ENCODE peak calls at places on chromosomes 13 and 19, in ten cellular contexts. L is IMR-90, U is adrenal gland, F is HCT116, Z is stomach, J is body of pancreas, P is tibial nerve, O is ovary, K is transverse colon, Q is NB4. M is an unnamed sample.

GRCh38 chr19:3398114-3398899 is 31.9 kb downstream of the NFIC start:
- DNase-seq in L (peak; percentile 41), U (peak; percentile 88), F (no peak), Z (peak; percentile 83), J (peak; percentile 84), P (peak; percentile 78), O (peak; percentile 85), K (peak; percentile 67), Q (no peak), M (peak; percentile 96)

GRCh38 chr19:40717880-40718773 is 1.2 kb downstream of the ITPKC start:
- DNase-seq in L (peak; percentile 15), U (peak; percentile 66), F (no peak), Z (no peak), J (peak; percentile 46), P (no peak), O (peak; percentile 63), K (peak; percentile 45), Q (no peak), M (peak; percentile 90)

GRCh38 chr19:43532571-43532961 is 422 bp upstream of the ZNF575 start:
- DNase-seq in L (no peak), U (peak; percentile 69), F (peak; percentile 65), Z (peak; percentile 73), J (peak; percentile 23), P (peak; percentile 19), O (peak; percentile 68), K (peak; percentile 82), Q (no peak), M (peak; percentile 88)

GRCh38 chr19:28881616-28882015 is 331.3 kb downstream of the UQCRFS1 start:
- DNase-seq in L (no peak), U (no peak), F (no peak), Z (no peak), J (no peak), P (no peak), O (no peak), K (no peak), Q (peak; percentile 4), M (no peak)

GRCh38 chr13:50374517-50374916 is 359.3 kb downstream of the KCNRG start:
- DNase-seq in L (no peak), U (no peak), F (no peak), Z (no peak), J (no peak), P (no peak), O (no peak), K (no peak), Q (no peak), M (no peak)

GRCh38 chr13:19182536-19182935 is 912 bp upstream of the TUBA3C start:
- DNase-seq in L (no peak), U (no peak), F (no peak), Z (peak; percentile 11), J (no peak), P (no peak), O (no peak), K (no peak), Q (no peak), M (peak; percentile 42)

GRCh38 chr13:112859817-112860190 is 109.2 kb upstream of the MCF2L start:
- DNase-seq in L (peak; percentile 82), U (peak; percentile 82), F (no peak), Z (no peak), J (no peak), P (no peak), O (no peak), K (no peak), Q (no peak), M (no peak)

GRCh38 chr19:2544576-2545415 is 68.9 kb downstream of the GADD45B start:
- DNase-seq in L (no peak), U (no peak), F (no peak), Z (no peak), J (no peak), P (no peak), O (no peak), K (no peak), Q (no peak), M (no peak)

GRCh38 chr13:72763411-72763810 is 18.3 kb downstream of the DIS3 start:
- DNase-seq in L (no peak), U (no peak), F (no peak), Z (no peak), J (no peak), P (no peak), O (no peak), K (no peak), Q (no peak), M (no peak)

GRCh38 chr13:99150575-99151370 is 49.9 kb upstream of the UBAC2 start:
- DNase-seq in L (peak; percentile 27), U (no peak), F (no peak), Z (no peak), J (no peak), P (no peak), O (no peak), K (no peak), Q (no peak), M (no peak)

GRCh38 chr13:46173656-46174055 is 8.3 kb downstream of the LCP1 start:
- DNase-seq in L (no peak), U (no peak), F (no peak), Z (no peak), J (no peak), P (no peak), O (no peak), K (no peak), Q (peak; percentile 68), M (no peak)

GRCh38 chr13:55439450-55439849 is 1701.3 kb upstream of the PRR20A start:
- DNase-seq in L (no peak), U (no peak), F (no peak), Z (no peak), J (no peak), P (no peak), O (no peak), K (no peak), Q (no peak), M (no peak)

GRCh38 chr13:39672378-39673132 is 17.1 kb downstream of the COG6 start:
- DNase-seq in L (no peak), U (no peak), F (no peak), Z (no peak), J (no peak), P (no peak), O (no peak), K (no peak), Q (no peak), M (no peak)
- TF ChIP-seq POLR2A in L (no peak), U (no peak), F (no peak), Z (no peak), J (no peak), P (no peak), O (no peak), K (no peak), Q (no peak), M (no peak)

DNA sequence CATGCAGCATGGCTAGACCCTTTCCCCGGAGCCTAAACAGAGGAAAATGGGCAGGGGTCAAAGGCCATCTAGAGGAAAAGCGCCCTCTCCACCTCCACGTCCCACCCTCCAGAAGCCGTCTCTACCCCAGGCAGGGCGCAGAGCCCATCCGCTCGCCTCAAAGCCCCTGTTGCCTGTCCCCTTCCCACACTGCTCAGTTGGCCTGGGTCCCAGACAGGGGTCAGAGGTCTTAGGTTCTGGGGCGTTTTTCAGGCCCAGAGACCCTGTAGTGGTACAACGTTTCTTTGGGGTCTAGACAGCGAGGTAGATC is 285 bp downstream of the TMEM143 start:
- DNase-seq in L (no peak), U (no peak), F (no peak), Z (no peak), J (no peak), P (no peak), O (peak; percentile 87), K (no peak), Q (no peak), M (peak; percentile 90)
- TF ChIP-seq POLR2A in L (no peak), U (no peak), F (no peak), Z (no peak), J (no peak), P (no peak), O (no peak), K (peak; percentile 46), Q (no peak), M (no peak)

GRCh38 chr19:49685845-49686332 is 3.5 kb upstream of the ADM5 start:
- DNase-seq in L (no peak), U (no peak), F (no peak), Z (no peak), J (no peak), P (no peak), O (peak; percentile 32), K (no peak), Q (no peak), M (no peak)

GRCh38 chr19:49682274-49682673 is 5.2 kb downstream of the PRMT1 start:
- DNase-seq in L (no peak), U (peak; percentile 61), F (no peak), Z (no peak), J (no peak), P (no peak), O (no peak), K (no peak), Q (no peak), M (no peak)

GRCh38 chr19:49684983-49685553 is 4.3 kb upstream of the ADM5 start:
- DNase-seq in L (no peak), U (no peak), F (no peak), Z (no peak), J (no peak), P (no peak), O (no peak), K (no peak), Q (no peak), M (no peak)

GRCh38 chr19:49683814-49684250 is 5.6 kb upstream of the ADM5 start:
- DNase-seq in L (no peak), U (no peak), F (no peak), Z (no peak), J (no peak), P (no peak), O (no peak), K (no peak), Q (no peak), M (no peak)

DNA sequence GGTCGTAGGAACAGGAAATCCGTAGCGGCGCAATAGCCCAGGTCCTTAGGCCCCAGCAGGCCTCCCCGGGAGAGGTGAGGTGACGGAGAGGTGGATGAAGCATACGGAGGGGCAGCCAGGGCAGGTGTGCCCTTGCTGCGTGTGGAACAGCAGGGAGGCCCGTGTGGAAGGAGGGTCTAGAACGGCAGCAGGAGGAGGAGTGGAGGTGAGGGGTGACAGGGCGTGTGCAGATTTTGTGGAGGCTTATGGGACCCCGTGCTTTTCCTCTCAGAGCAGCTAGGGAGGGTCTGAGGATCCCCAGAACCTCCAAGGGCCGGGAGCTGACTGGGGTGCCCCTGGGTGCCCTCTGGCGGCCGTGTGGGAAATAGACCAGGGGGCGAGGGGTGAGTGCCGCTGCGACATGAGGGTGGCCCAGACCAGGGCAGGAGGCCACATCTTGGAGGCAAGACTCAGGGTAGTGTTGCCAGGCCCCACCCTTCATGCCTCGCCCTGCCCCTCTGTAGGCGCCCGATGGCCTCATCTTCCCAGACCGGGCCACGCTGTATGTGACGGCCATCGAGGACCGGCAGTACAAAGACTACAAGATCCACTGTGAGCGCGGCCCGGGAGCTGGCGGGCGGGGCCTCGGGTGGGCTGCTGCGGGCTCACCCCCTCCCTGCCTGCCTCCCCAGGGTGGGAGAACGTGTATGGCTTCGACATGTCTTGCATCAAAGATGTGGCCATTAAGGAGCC is 5.0 kb upstream of the ADM5 start:
- DNase-seq in L (no peak), U (no peak), F (no peak), Z (no peak), J (no peak), P (no peak), O (peak; percentile 37), K (no peak), Q (no peak), M (no peak)
- TF ChIP-seq POLR2A in L (no peak), U (no peak), F (no peak), Z (no peak), J (no peak), P (no peak), O (no peak), K (no peak), Q (no peak), M (no peak)

GRCh38 chr19:24000656-24001055 is 86.0 kb downstream of the ZNF726 start:
- DNase-seq in L (no peak), U (no peak), F (no peak), Z (no peak), J (no peak), P (no peak), O (no peak), K (no peak), Q (no peak), M (no peak)
- TF ChIP-seq POLR2A in L (no peak), U (no peak), F (no peak), Z (no peak), J (no peak), P (no peak), O (no peak), K (no peak), Q (no peak), M (no peak)

M was measured in lower leg skin.